ENCODE peak calls at places on chromosomes 5 and 9, in nine cellular contexts. One of them, this sample, is unnamed.

GRCh38 chr9:83219154-83219923 is 156.4 kb upstream of the RASEF start:
- DNase-seq in KBM-7: peak; percentile 76
- DNase-seq in neural crest cell: peak; percentile 64
- DNase-seq in AG04450: no peak
- DNase-seq in HFFc6: peak; percentile 77
- DNase-seq in activated naive CD4-positive, alpha-beta T cell treated with Interleukin-2 at 50 U/mL for 16 hours: no peak
- DNase-seq in type B pancreatic cell: peak; percentile 81
- DNase-seq in NB4: peak; percentile 68
- DNase-seq in left colon: peak; percentile 73
- DNase-seq in this sample: no peak

GRCh38 chr5:149434162-149435014 is 55.3 kb upstream of the IL17B start:
- DNase-seq in type B pancreatic cell: no peak
- DNase-seq in left colon: no peak
- DNase-seq in NB4: peak; percentile 77
- DNase-seq in KBM-7: peak; percentile 73
- DNase-seq in neural crest cell: peak; percentile 74
- DNase-seq in activated naive CD4-positive, alpha-beta T cell treated with Interleukin-2 at 50 U/mL for 16 hours: peak; percentile 49
- DNase-seq in AG04450: peak; percentile 76
- DNase-seq in HFFc6: peak; percentile 69
- DNase-seq in this sample: peak; percentile 57

GRCh38 chr9:133701321-133701980 is 36.7 kb downstream of the SARDH start:
- DNase-seq in type B pancreatic cell: no peak
- DNase-seq in neural crest cell: no peak
- DNase-seq in NB4: no peak
- DNase-seq in KBM-7: no peak
- DNase-seq in HFFc6: no peak
- DNase-seq in activated naive CD4-positive, alpha-beta T cell treated with Interleukin-2 at 50 U/mL for 16 hours: peak; percentile 53
- DNase-seq in AG04450: no peak
- DNase-seq in left colon: no peak
- DNase-seq in this sample: peak; percentile 41

GRCh38 chr5:135477594-135477993 is 25.4 kb upstream of the TIFAB start:
- DNase-seq in NB4: no peak
- DNase-seq in left colon: no peak
- DNase-seq in activated naive CD4-positive, alpha-beta T cell treated with Interleukin-2 at 50 U/mL for 16 hours: no peak
- DNase-seq in AG04450: no peak
- DNase-seq in neural crest cell: no peak
- DNase-seq in KBM-7: no peak
- DNase-seq in HFFc6: no peak
- DNase-seq in type B pancreatic cell: no peak
- DNase-seq in this sample: no peak

GRCh38 chr9:125141251-125141650 is 2.1 kb downstream of the SCAI start:
- DNase-seq in NB4: no peak
- DNase-seq in type B pancreatic cell: no peak
- DNase-seq in KBM-7: no peak
- DNase-seq in left colon: no peak
- DNase-seq in neural crest cell: no peak
- DNase-seq in HFFc6: peak; percentile 59
- DNase-seq in activated naive CD4-positive, alpha-beta T cell treated with Interleukin-2 at 50 U/mL for 16 hours: no peak
- DNase-seq in AG04450: no peak
- DNase-seq in this sample: no peak

GRCh38 chr5:141968914-141969608 is at the start of gene RNF14:
- DNase-seq in HFFc6: peak; percentile 92
- DNase-seq in KBM-7: peak; percentile 96
- DNase-seq in NB4: peak; percentile 97
- DNase-seq in AG04450: peak; percentile 73
- DNase-seq in left colon: peak; percentile 95
- DNase-seq in activated naive CD4-positive, alpha-beta T cell treated with Interleukin-2 at 50 U/mL for 16 hours: peak; percentile 94
- DNase-seq in type B pancreatic cell: peak; percentile 95
- DNase-seq in neural crest cell: peak; percentile 92
- DNase-seq in this sample: peak; percentile 96

GRCh38 chr5:134226441-134227192 is 744 bp upstream of the PPP2CA start:
- DNase-seq in HFFc6: no peak
- DNase-seq in NB4: no peak
- DNase-seq in left colon: peak; percentile 90
- DNase-seq in neural crest cell: no peak
- DNase-seq in AG04450: no peak
- DNase-seq in KBM-7: no peak
- DNase-seq in activated naive CD4-positive, alpha-beta T cell treated with Interleukin-2 at 50 U/mL for 16 hours: peak; percentile 79
- DNase-seq in type B pancreatic cell: no peak
- DNase-seq in this sample: no peak

GRCh38 chr5:35357973-35358372 is 127.7 kb upstream of the PRLR start:
- DNase-seq in NB4: no peak
- DNase-seq in AG04450: no peak
- DNase-seq in left colon: no peak
- DNase-seq in HFFc6: no peak
- DNase-seq in activated naive CD4-positive, alpha-beta T cell treated with Interleukin-2 at 50 U/mL for 16 hours: no peak
- DNase-seq in type B pancreatic cell: no peak
- DNase-seq in neural crest cell: no peak
- DNase-seq in KBM-7: no peak
- DNase-seq in this sample: no peak

GRCh38 chr5:30764704-30765103 is 428.8 kb upstream of the CDH6 start:
- DNase-seq in NB4: no peak
- DNase-seq in left colon: no peak
- DNase-seq in type B pancreatic cell: no peak
- DNase-seq in HFFc6: no peak
- DNase-seq in KBM-7: no peak
- DNase-seq in AG04450: no peak
- DNase-seq in activated naive CD4-positive, alpha-beta T cell treated with Interleukin-2 at 50 U/mL for 16 hours: no peak
- DNase-seq in neural crest cell: no peak
- DNase-seq in this sample: no peak

GRCh38 chr9:89359018-89359417 is 40.7 kb downstream of the SECISBP2 start:
- DNase-seq in neural crest cell: no peak
- DNase-seq in HFFc6: no peak
- DNase-seq in KBM-7: no peak
- DNase-seq in AG04450: no peak
- DNase-seq in NB4: no peak
- DNase-seq in type B pancreatic cell: no peak
- DNase-seq in activated naive CD4-positive, alpha-beta T cell treated with Interleukin-2 at 50 U/mL for 16 hours: no peak
- DNase-seq in left colon: no peak
- DNase-seq in this sample: no peak

GRCh38 chr5:80960531-80961375 is 590 bp downstream of the RASGRF2 start:
- DNase-seq in type B pancreatic cell: no peak
- DNase-seq in AG04450: no peak
- DNase-seq in KBM-7: no peak
- DNase-seq in neural crest cell: peak; percentile 6
- DNase-seq in HFFc6: no peak
- DNase-seq in activated naive CD4-positive, alpha-beta T cell treated with Interleukin-2 at 50 U/mL for 16 hours: peak; percentile 44
- DNase-seq in left colon: no peak
- DNase-seq in NB4: no peak
- DNase-seq in this sample: peak; percentile 43

GRCh38 chr9:128702445-128702948 is at the start of gene PKN3:
- DNase-seq in KBM-7: peak; percentile 94
- DNase-seq in activated naive CD4-positive, alpha-beta T cell treated with Interleukin-2 at 50 U/mL for 16 hours: peak; percentile 88
- DNase-seq in neural crest cell: peak; percentile 100
- DNase-seq in left colon: peak; percentile 83
- DNase-seq in HFFc6: peak; percentile 60
- DNase-seq in NB4: peak; percentile 88
- DNase-seq in AG04450: no peak
- DNase-seq in type B pancreatic cell: peak; percentile 96
- DNase-seq in this sample: peak; percentile 88

GRCh38 chr9:72888032-72888431 is 64.8 kb downstream of the ALDH1A1 start:
- DNase-seq in activated naive CD4-positive, alpha-beta T cell treated with Interleukin-2 at 50 U/mL for 16 hours: no peak
- DNase-seq in KBM-7: no peak
- DNase-seq in HFFc6: peak; percentile 45
- DNase-seq in AG04450: no peak
- DNase-seq in NB4: no peak
- DNase-seq in neural crest cell: no peak
- DNase-seq in type B pancreatic cell: no peak
- DNase-seq in left colon: no peak
- DNase-seq in this sample: no peak

GRCh38 chr5:34598177-34598794 is 57.8 kb upstream of the RAI14 start:
- DNase-seq in NB4: no peak
- DNase-seq in activated naive CD4-positive, alpha-beta T cell treated with Interleukin-2 at 50 U/mL for 16 hours: no peak
- DNase-seq in AG04450: peak; percentile 75
- DNase-seq in neural crest cell: no peak
- DNase-seq in HFFc6: peak; percentile 92
- DNase-seq in KBM-7: no peak
- DNase-seq in left colon: no peak
- DNase-seq in type B pancreatic cell: no peak
- DNase-seq in this sample: no peak

GRCh38 chr5:35404701-35405100 is 174.4 kb upstream of the PRLR start:
- DNase-seq in activated naive CD4-positive, alpha-beta T cell treated with Interleukin-2 at 50 U/mL for 16 hours: no peak
- DNase-seq in left colon: no peak
- DNase-seq in AG04450: no peak
- DNase-seq in type B pancreatic cell: no peak
- DNase-seq in HFFc6: no peak
- DNase-seq in KBM-7: no peak
- DNase-seq in neural crest cell: no peak
- DNase-seq in NB4: no peak
- DNase-seq in this sample: no peak

GRCh38 chr5:94027145-94027544 is 285.7 kb upstream of the POU5F2 start:
- DNase-seq in type B pancreatic cell: no peak
- DNase-seq in activated naive CD4-positive, alpha-beta T cell treated with Interleukin-2 at 50 U/mL for 16 hours: no peak
- DNase-seq in NB4: no peak
- DNase-seq in left colon: no peak
- DNase-seq in HFFc6: no peak
- DNase-seq in AG04450: no peak
- DNase-seq in neural crest cell: no peak
- DNase-seq in KBM-7: no peak
- DNase-seq in this sample: no peak

GRCh38 chr9:83669067-83669466 is 38.7 kb downstream of the UBQLN1 start:
- DNase-seq in NB4: no peak
- DNase-seq in activated naive CD4-positive, alpha-beta T cell treated with Interleukin-2 at 50 U/mL for 16 hours: no peak
- DNase-seq in KBM-7: no peak
- DNase-seq in HFFc6: no peak
- DNase-seq in neural crest cell: no peak
- DNase-seq in AG04450: no peak
- DNase-seq in type B pancreatic cell: no peak
- DNase-seq in left colon: no peak
- DNase-seq in this sample: no peak

GRCh38 chr9:70315389-70315788 is 56.6 kb downstream of the SMC5 start:
- DNase-seq in left colon: no peak
- DNase-seq in KBM-7: no peak
- DNase-seq in NB4: no peak
- DNase-seq in type B pancreatic cell: no peak
- DNase-seq in neural crest cell: no peak
- DNase-seq in HFFc6: peak; percentile 45
- DNase-seq in activated naive CD4-positive, alpha-beta T cell treated with Interleukin-2 at 50 U/mL for 16 hours: no peak
- DNase-seq in AG04450: no peak
- DNase-seq in this sample: no peak

GRCh38 chr5:131609774-131610173 is 25.3 kb downstream of the RAPGEF6 start:
- DNase-seq in AG04450: no peak
- DNase-seq in KBM-7: no peak
- DNase-seq in activated naive CD4-positive, alpha-beta T cell treated with Interleukin-2 at 50 U/mL for 16 hours: no peak
- DNase-seq in NB4: no peak
- DNase-seq in type B pancreatic cell: no peak
- DNase-seq in neural crest cell: no peak
- DNase-seq in HFFc6: no peak
- DNase-seq in left colon: no peak
- DNase-seq in this sample: no peak

GRCh38 chr9:129835128-129835859 is at the start of the genes C9orf78 and USP20:
- DNase-seq in AG04450: peak; percentile 78
- DNase-seq in KBM-7: peak; percentile 93
- DNase-seq in type B pancreatic cell: peak; percentile 99
- DNase-seq in left colon: peak; percentile 95
- DNase-seq in NB4: peak; percentile 95
- DNase-seq in HFFc6: peak; percentile 88
- DNase-seq in activated naive CD4-positive, alpha-beta T cell treated with Interleukin-2 at 50 U/mL for 16 hours: peak; percentile 96
- DNase-seq in neural crest cell: peak; percentile 97
- DNase-seq in this sample: peak; percentile 97

GRCh38 chr5:66861402-66861801 is 265.2 kb downstream of the MAST4 start:
- DNase-seq in KBM-7: no peak
- DNase-seq in activated naive CD4-positive, alpha-beta T cell treated with Interleukin-2 at 50 U/mL for 16 hours: no peak
- DNase-seq in NB4: no peak
- DNase-seq in neural crest cell: no peak
- DNase-seq in AG04450: no peak
- DNase-seq in HFFc6: no peak
- DNase-seq in left colon: no peak
- DNase-seq in type B pancreatic cell: no peak
- DNase-seq in this sample: no peak

GRCh38 chr9:98533132-98533531 is 175.6 kb downstream of the GABBR2 start:
- DNase-seq in activated naive CD4-positive, alpha-beta T cell treated with Interleukin-2 at 50 U/mL for 16 hours: no peak
- DNase-seq in type B pancreatic cell: no peak
- DNase-seq in left colon: no peak
- DNase-seq in AG04450: no peak
- DNase-seq in KBM-7: no peak
- DNase-seq in NB4: no peak
- DNase-seq in neural crest cell: no peak
- DNase-seq in HFFc6: no peak
- DNase-seq in this sample: no peak

GRCh38 chr9:93156475-93157008 is 22.5 kb upstream of the NINJ1 start:
- DNase-seq in type B pancreatic cell: no peak
- DNase-seq in neural crest cell: no peak
- DNase-seq in left colon: no peak
- DNase-seq in KBM-7: no peak
- DNase-seq in NB4: no peak
- DNase-seq in HFFc6: no peak
- DNase-seq in activated naive CD4-positive, alpha-beta T cell treated with Interleukin-2 at 50 U/mL for 16 hours: peak; percentile 59
- DNase-seq in AG04450: no peak
- DNase-seq in this sample: peak; percentile 72

GRCh38 chr5:95043648-95044047 is 241.2 kb downstream of the MCTP1 start:
- DNase-seq in type B pancreatic cell: no peak
- DNase-seq in KBM-7: no peak
- DNase-seq in NB4: no peak
- DNase-seq in left colon: no peak
- DNase-seq in activated naive CD4-positive, alpha-beta T cell treated with Interleukin-2 at 50 U/mL for 16 hours: no peak
- DNase-seq in neural crest cell: no peak
- DNase-seq in AG04450: no peak
- DNase-seq in HFFc6: no peak
- DNase-seq in this sample: no peak

GRCh38 chr9:124665391-124666058 is 105.6 kb downstream of the NR6A1 start:
- DNase-seq in left colon: no peak
- DNase-seq in HFFc6: peak; percentile 88
- DNase-seq in KBM-7: no peak
- DNase-seq in activated naive CD4-positive, alpha-beta T cell treated with Interleukin-2 at 50 U/mL for 16 hours: no peak
- DNase-seq in type B pancreatic cell: no peak
- DNase-seq in neural crest cell: no peak
- DNase-seq in NB4: no peak
- DNase-seq in AG04450: no peak
- DNase-seq in this sample: no peak

GRCh38 chr5:6686916-6687409 is 26.3 kb upstream of the TENT4A start:
- DNase-seq in type B pancreatic cell: peak; percentile 71
- DNase-seq in neural crest cell: peak; percentile 56
- DNase-seq in NB4: peak; percentile 42
- DNase-seq in activated naive CD4-positive, alpha-beta T cell treated with Interleukin-2 at 50 U/mL for 16 hours: no peak
- DNase-seq in KBM-7: peak; percentile 71
- DNase-seq in AG04450: no peak
- DNase-seq in left colon: no peak
- DNase-seq in HFFc6: peak; percentile 35
- DNase-seq in this sample: no peak

GRCh38 chr9:33081128-33081851 is 4.8 kb upstream of the SMU1 start:
- DNase-seq in left colon: peak; percentile 58
- DNase-seq in neural crest cell: peak; percentile 46
- DNase-seq in activated naive CD4-positive, alpha-beta T cell treated with Interleukin-2 at 50 U/mL for 16 hours: peak; percentile 59
- DNase-seq in HFFc6: peak; percentile 78
- DNase-seq in KBM-7: peak; percentile 93
- DNase-seq in type B pancreatic cell: no peak
- DNase-seq in AG04450: peak; percentile 72
- DNase-seq in NB4: peak; percentile 98
- DNase-seq in this sample: peak; percentile 81

GRCh38 chr9:26043431-26043830 is 365.2 kb upstream of the TUSC1 start:
- DNase-seq in type B pancreatic cell: no peak
- DNase-seq in KBM-7: no peak
- DNase-seq in HFFc6: no peak
- DNase-seq in activated naive CD4-positive, alpha-beta T cell treated with Interleukin-2 at 50 U/mL for 16 hours: no peak
- DNase-seq in NB4: no peak
- DNase-seq in neural crest cell: no peak
- DNase-seq in AG04450: no peak
- DNase-seq in left colon: no peak
- DNase-seq in this sample: no peak

GRCh38 chr5:79621056-79621455 is 8.8 kb downstream of the TENT2 start:
- DNase-seq in AG04450: peak; percentile 21
- DNase-seq in HFFc6: peak; percentile 78
- DNase-seq in left colon: no peak
- DNase-seq in NB4: no peak
- DNase-seq in neural crest cell: no peak
- DNase-seq in KBM-7: no peak
- DNase-seq in type B pancreatic cell: no peak
- DNase-seq in activated naive CD4-positive, alpha-beta T cell treated with Interleukin-2 at 50 U/mL for 16 hours: no peak
- DNase-seq in this sample: no peak

GRCh38 chr5:169651526-169651925 is 14.5 kb downstream of the DOCK2 start:
- DNase-seq in left colon: no peak
- DNase-seq in type B pancreatic cell: no peak
- DNase-seq in neural crest cell: no peak
- DNase-seq in activated naive CD4-positive, alpha-beta T cell treated with Interleukin-2 at 50 U/mL for 16 hours: no peak
- DNase-seq in KBM-7: no peak
- DNase-seq in NB4: no peak
- DNase-seq in AG04450: no peak
- DNase-seq in HFFc6: no peak
- DNase-seq in this sample: no peak

GRCh38 chr9:97905228-97905627 is 17.1 kb downstream of the TRMO start:
- DNase-seq in neural crest cell: no peak
- DNase-seq in type B pancreatic cell: no peak
- DNase-seq in HFFc6: no peak
- DNase-seq in AG04450: no peak
- DNase-seq in left colon: no peak
- DNase-seq in KBM-7: no peak
- DNase-seq in activated naive CD4-positive, alpha-beta T cell treated with Interleukin-2 at 50 U/mL for 16 hours: peak; percentile 38
- DNase-seq in NB4: no peak
- DNase-seq in this sample: peak; percentile 52